ENCODE peak calls at places on chromosomes 6 and 20, in five cellular contexts. P is endothelial cell of umbilical vein, W is left lung, M is IMR-90, H is fibroblast of lung. B is an unnamed sample. For H3K4me1, the result is how much of the 10 kb centered on the place peaks cover.

GRCh38 chr6:14861491-14861943 is 384.4 kb upstream of the JARID2 start:
- DNase-seq in P (no peak), W (no peak), M (no peak), H (no peak), B (no peak)

GRCh38 chr6:44446626-44447297 is 59.3 kb downstream of the CDC5L start:
- DNase-seq in P (no peak), W (no peak), M (peak), H (peak), B (no peak)

GRCh38 chr20:6863355-6863754 is 95.9 kb downstream of the BMP2 start:
- DNase-seq in P (no peak), W (no peak), M (no peak), H (no peak), B (no peak)

GRCh38 chr6:159788757-159789376 is 535 bp downstream of the TCP1 start:
- DNase-seq in P (peak), W (peak), M (peak), H (peak), B (peak)

GRCh38 chr20:3218307-3218988 is 9.2 kb downstream of the ITPA start:
- DNase-seq in P (peak), W (peak), M (no peak), H (peak), B (peak)

GRCh38 chr6:32637219-32637880 is at the start of gene HLA-DQA1:
- DNase-seq in P (no peak), W (peak), M (no peak), H (no peak), B (no peak)

GRCh38 chr6:513961-514360 is 122.4 kb downstream of the IRF4 start:
- DNase-seq in P (no peak), W (no peak), M (no peak), H (no peak), B (no peak)

GRCh38 chr6:3428700-3429099 is 28.1 kb downstream of the SLC22A23 start:
- DNase-seq in P (no peak), W (no peak), M (no peak), H (no peak), B (no peak)

GRCh38 chr6:124901105-124901504 is 61.1 kb upstream of the RNF217 start:
- DNase-seq in P (no peak), W (no peak), M (peak), H (no peak), B (no peak)

GRCh38 chr6:29517728-29518440 is 30.1 kb upstream of the MAS1L start:
- DNase-seq in P (no peak), W (no peak), M (no peak), H (no peak), B (no peak)

DNA sequence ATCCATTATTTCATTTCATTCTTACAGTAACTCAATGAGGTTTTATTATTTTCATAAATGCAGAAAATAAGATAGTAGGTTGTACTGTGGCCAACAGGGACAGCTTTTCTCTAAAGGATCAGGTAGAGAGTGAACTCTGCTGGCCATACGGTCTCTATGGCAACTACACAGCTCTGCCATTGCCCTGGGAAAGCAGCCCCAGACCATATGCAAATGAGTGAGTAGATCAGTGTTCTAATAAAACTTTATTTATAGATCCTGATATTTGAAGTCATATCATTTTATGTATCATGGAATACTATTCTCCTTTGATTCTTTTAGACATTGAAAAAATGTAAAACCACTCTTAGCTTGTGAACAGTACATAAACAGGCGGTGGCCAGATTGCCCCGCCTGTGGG is 192.5 kb upstream of the RREB1 start:
- DNase-seq in P (no peak), W (no peak), M (no peak), H (peak), B (no peak)
- H3K4me3 ChIP-seq in P (no peak), W (peak), M (no peak), H (peak), B (peak)

DNA sequence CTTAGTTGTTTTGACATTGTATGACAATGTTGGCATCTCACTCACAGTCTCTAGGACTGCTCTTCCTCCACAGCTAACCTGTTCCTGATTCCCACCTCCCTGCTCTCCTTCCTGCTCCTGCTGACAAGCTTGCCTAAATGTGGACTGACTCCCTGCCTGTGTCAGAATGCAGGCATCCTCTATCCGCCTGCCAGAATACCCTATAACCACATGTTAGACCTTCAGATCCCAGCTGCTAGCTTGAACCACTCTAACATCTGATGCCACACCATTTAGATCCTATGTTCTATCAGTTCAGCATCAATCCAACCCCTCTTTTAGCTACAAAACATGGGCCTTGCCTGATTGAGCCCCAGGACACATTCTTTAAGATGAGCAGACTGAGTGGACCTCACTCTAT is 12.2 kb downstream of the FILIP1 start:
- DNase-seq in P (no peak), W (no peak), M (peak), H (no peak), B (no peak)
- H3K4me1 ChIP-seq in P (under half), W (under half), M (under half), H (under half), B (half or more)

GRCh38 chr20:20051767-20052073 is 546 bp downstream of the CRNKL1 start:
- DNase-seq in P (no peak), W (no peak), M (no peak), H (no peak), B (no peak)

DNA sequence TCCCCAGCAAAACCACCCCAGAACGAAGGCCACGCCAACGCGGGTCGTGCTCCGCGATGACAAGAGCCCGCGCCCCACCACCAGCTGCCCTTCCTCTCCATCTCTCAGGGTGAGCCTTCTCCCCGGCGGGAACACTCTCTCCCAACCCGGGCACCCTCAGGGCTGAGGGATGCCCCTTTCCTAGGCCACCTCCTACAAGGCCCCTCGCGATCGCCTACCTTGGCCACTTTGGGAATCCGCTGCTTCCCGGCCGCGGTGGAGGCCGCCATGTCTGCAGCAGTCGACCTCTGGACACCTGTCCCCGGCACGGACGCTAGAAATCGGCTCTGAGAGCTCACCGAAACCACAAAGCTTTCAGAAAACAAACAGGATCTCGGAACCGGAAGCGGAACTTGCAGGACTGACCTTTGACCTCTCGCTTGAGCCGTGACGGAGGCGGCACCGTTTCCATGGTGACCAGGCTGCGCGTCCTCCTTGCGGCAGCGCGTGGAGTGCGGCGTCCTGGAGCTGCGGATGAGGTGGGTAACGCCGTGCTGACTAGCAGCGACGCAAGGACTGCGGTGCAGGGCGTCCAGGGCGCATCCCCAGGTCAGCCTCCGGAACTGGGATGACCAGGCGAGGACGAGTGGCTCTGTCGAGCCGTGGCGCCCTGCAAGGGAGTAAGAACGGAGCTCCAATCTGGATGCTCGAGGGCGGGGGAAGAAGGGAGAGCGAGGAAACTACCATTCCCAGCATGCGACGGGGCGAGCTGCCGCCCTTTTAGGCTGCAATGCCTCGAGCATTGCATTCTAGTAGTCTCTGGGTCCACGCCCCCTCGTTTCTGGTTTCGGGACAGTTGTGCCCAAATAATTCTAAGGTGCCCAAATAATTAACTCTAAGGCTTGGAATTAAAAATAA is at the start of the genes CFAP61 and CRNKL1:
- DNase-seq in P (peak), W (peak), M (peak), H (peak), B (peak)
- TF ChIP-seq CTCF in P (no peak), W (no peak), M (no peak), H (no peak), B (peak)

DNA sequence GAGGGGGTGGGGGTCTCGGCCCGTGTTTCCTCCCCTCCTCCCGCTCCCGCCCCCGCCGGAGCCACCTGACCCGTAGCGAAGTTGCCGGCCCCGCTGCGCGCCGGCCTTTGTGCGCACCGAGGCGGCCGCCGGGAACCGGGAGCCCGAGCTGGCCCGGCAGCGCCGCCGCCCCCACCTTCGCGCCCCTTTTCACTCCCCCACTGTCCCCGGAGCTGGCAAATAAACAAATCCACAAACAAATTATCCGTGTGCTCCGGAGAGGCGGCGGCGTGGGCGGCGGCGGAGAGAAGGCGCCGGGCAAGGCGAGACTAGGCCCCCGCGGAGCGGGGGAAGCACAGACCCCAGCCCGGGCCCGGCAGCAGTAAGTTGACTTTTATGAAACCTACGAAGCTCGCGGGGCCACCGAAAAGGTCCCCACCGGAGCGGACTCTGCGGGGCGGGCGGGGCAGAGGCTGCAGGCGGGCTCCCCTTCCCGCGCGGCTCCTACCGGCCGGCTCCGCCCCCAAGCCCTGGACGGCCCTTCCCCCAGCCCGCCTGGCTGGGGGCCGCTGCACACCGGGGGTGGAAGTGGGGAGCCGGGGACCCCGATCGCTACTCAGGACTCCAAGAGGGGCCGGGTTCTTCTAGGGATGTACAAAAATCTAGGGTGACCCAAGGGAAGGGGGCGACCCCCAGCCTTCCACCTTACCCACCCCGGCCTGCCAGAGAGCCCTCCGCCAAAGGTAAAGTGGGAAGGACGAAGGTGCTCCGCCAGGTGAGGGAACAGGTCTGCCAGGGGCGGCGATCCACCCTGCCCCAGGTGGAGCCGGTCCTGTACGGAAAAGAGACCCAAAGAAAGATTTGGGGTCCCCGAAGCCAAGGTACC is 40.7 kb downstream of the YTHDF1 start:
- DNase-seq in P (no peak), W (no peak), M (no peak), H (no peak), B (no peak)
- H3K4me3 ChIP-seq in P (no peak), W (no peak), M (no peak), H (no peak), B (peak)

GRCh38 chr6:121884621-121885020 is 449.2 kb downstream of the GJA1 start:
- DNase-seq in P (no peak), W (no peak), M (peak), H (peak), B (no peak)
- H3K4me1 ChIP-seq in P (under half), W (under half), M (under half), H (under half), B (under half)

GRCh38 chr20:63496404-63497120 is 2.3 kb downstream of the EEF1A2 start:
- DNase-seq in P (no peak), W (no peak), M (no peak), H (no peak), B (no peak)
- TF ChIP-seq CTCF in P (no peak), W (no peak), M (no peak), H (no peak), B (peak)

GRCh38 chr20:48823960-48824497 is 3.8 kb downstream of the PREX1 start:
- DNase-seq in P (peak), W (no peak), M (peak), H (peak), B (no peak)

GRCh38 chr20:48822178-48822577 is 5.6 kb downstream of the PREX1 start:
- DNase-seq in P (no peak), W (no peak), M (no peak), H (no peak), B (no peak)

GRCh38 chr20:48823476-48823875 is 4.3 kb downstream of the PREX1 start:
- DNase-seq in P (peak), W (no peak), M (no peak), H (no peak), B (no peak)

GRCh38 chr20:48821261-48821910 is 6.4 kb downstream of the PREX1 start:
- DNase-seq in P (no peak), W (no peak), M (no peak), H (no peak), B (no peak)

DNA sequence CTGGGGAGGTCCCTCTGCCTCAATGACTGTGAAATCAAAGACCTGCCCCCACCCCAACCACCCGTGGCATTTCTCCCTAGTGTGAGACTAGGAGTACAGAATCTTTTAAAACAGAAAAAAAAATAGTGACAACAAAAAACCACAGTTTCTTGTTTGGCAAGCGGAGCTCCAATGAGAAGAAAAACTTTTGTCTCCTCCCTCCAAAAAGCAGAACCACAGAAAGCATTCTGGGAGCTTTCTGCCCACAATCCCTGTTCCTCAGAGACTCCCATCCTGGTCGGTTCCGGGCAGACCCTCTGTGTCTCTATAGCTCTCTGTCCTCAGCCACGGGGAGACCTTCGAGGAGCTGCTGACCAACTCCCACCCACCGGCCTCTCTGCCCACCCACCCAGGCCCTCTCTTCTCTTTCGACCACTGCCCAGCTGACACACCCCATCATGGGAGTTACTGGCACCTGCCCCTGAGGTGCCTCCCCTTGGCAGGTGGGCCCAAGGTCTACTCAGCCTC is 4.9 kb downstream of the PREX1 start:
- DNase-seq in P (no peak), W (no peak), M (no peak), H (no peak), B (no peak)
- H3K4me3 ChIP-seq in P (no peak), W (no peak), M (no peak), H (no peak), B (no peak)

GRCh38 chr6:21751608-21752007 is 158.1 kb downstream of the SOX4 start:
- DNase-seq in P (no peak), W (no peak), M (no peak), H (no peak), B (no peak)
- H3K4me1 ChIP-seq in P (under half), W (under half), M (under half), H (under half), B (under half)

GRCh38 chr6:111829581-111829980 is 43.7 kb downstream of the FYN start:
- DNase-seq in P (peak), W (no peak), M (no peak), H (no peak), B (no peak)
- TF ChIP-seq CTCF in P (no peak), W (no peak), M (no peak), H (no peak), B (no peak)

DNA sequence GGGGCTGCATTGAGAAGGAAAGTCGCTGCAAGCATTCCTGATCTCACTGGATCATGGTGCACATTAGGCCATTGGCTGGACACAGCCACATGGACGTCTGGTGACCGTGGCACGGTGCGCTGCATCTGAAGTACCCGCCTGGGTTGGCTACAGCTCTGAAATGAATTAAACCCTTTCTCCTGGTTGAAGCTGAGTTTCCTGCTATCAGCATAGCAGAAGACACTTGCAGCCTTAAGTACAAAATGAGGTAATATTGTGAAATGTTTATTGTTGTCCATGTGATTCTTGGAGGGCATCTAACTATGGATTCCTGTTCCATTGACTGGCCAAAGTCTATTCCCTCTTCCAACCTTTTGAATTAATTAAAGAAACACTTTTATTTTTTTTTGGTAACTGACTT is 89.8 kb upstream of the ADTRP start:
- DNase-seq in P (no peak), W (no peak), M (no peak), H (no peak), B (no peak)
- H3K4me3 ChIP-seq in P (no peak), W (no peak), M (no peak), H (no peak), B (no peak)